ENCODE peak calls at places on chromosome 5, in six cellular contexts. R is heart left ventricle, A is NB4, L is sigmoid colon, K is adrenal gland, W is H54. O is an unnamed sample.
A peak's percentile ranks its signal among the peaks of the same experiment; 100 is the strongest.

GRCh38 chr5:111722016-111722591 is 34.9 kb downstream of the NREP start:
- DNase-seq in R (no peak), A (no peak), L (no peak), K (no peak), W (no peak), O (no peak)

GRCh38 chr5:97764700-97765099 is 581.7 kb upstream of the RIOK2 start:
- DNase-seq in R (no peak), A (peak; percentile 18), L (no peak), K (no peak), W (peak; percentile 7), O (no peak)

GRCh38 chr5:149313151-149313841 is 32.0 kb upstream of the GRPEL2 start:
- DNase-seq in R (no peak), A (no peak), L (no peak), K (no peak), W (no peak), O (no peak)

GRCh38 chr5:143440448-143441102 is 37.1 kb upstream of the NR3C1 start:
- DNase-seq in R (no peak), A (no peak), L (no peak), K (no peak), W (no peak), O (no peak)

GRCh38 chr5:179187229-179187678 is 127.1 kb downstream of the ZNF354C start:
- DNase-seq in R (no peak), A (peak; percentile 24), L (no peak), K (no peak), W (no peak), O (no peak)

GRCh38 chr5:65967288-65968066 is 41.1 kb downstream of the ERBIN start:
- DNase-seq in R (no peak), A (no peak), L (no peak), K (no peak), W (no peak), O (peak; percentile 94)

GRCh38 chr5:94175912-94176311 is 434.5 kb upstream of the POU5F2 start:
- DNase-seq in R (no peak), A (no peak), L (no peak), K (no peak), W (no peak), O (no peak)

GRCh38 chr5:82115858-82116257 is 144.0 kb downstream of the ATG10 start:
- DNase-seq in R (no peak), A (no peak), L (no peak), K (no peak), W (no peak), O (no peak)

GRCh38 chr5:6504677-6505414 is 56.2 kb downstream of the UBE2QL1 start:
- DNase-seq in R (no peak), A (peak; percentile 20), L (no peak), K (no peak), W (no peak), O (no peak)

GRCh38 chr5:10581867-10582511 is 18.1 kb downstream of the ANKRD33B start:
- DNase-seq in R (no peak), A (no peak), L (no peak), K (no peak), W (no peak), O (no peak)

GRCh38 chr5:11251242-11251641 is 490.2 kb upstream of the DAP start:
- DNase-seq in R (no peak), A (no peak), L (no peak), K (no peak), W (no peak), O (no peak)

GRCh38 chr5:125293223-125293622 is 546.8 kb upstream of the ZNF608 start:
- DNase-seq in R (no peak), A (no peak), L (no peak), K (no peak), W (no peak), O (no peak)

GRCh38 chr5:145824040-145824439 is 11.1 kb downstream of the PRELID2 start:
- DNase-seq in R (no peak), A (no peak), L (no peak), K (no peak), W (no peak), O (no peak)

GRCh38 chr5:120624021-120624563 is 160.0 kb downstream of the PRR16 start:
- DNase-seq in R (no peak), A (no peak), L (no peak), K (no peak), W (no peak), O (no peak)

GRCh38 chr5:539469-540214 is 15.4 kb upstream of the SLC9A3 start:
- DNase-seq in R (peak; percentile 52), A (no peak), L (peak; percentile 20), K (no peak), W (no peak), O (no peak)

GRCh38 chr5:9644630-9645029 is 14.5 kb upstream of the TAS2R1 start:
- DNase-seq in R (no peak), A (no peak), L (no peak), K (no peak), W (no peak), O (no peak)

GRCh38 chr5:131221888-131222287 is 42.0 kb upstream of the CDC42SE2 start:
- DNase-seq in R (no peak), A (peak; percentile 45), L (no peak), K (no peak), W (peak; percentile 6), O (no peak)

GRCh38 chr5:178277346-178277745 is 44.7 kb upstream of the PHYKPL start:
- DNase-seq in R (peak; percentile 15), A (no peak), L (no peak), K (no peak), W (no peak), O (no peak)

GRCh38 chr5:38455797-38456330 is 100.6 kb downstream of the LIFR start:
- DNase-seq in R (no peak), A (no peak), L (no peak), K (no peak), W (no peak), O (no peak)

GRCh38 chr5:84088996-84089395 is 295.7 kb downstream of the EDIL3 start:
- DNase-seq in R (no peak), A (peak; percentile 37), L (no peak), K (no peak), W (peak; percentile 5), O (peak; percentile 12)

GRCh38 chr5:87122171-87122977 is 145.3 kb upstream of the RASA1 start:
- DNase-seq in R (no peak), A (no peak), L (no peak), K (no peak), W (no peak), O (no peak)
- TF ChIP-seq POLR2A in R (no peak), A (no peak), L (no peak), K (no peak), W (no peak), O (no peak)

GRCh38 chr5:127355342-127355741 is 64.7 kb downstream of the MEGF10 start:
- DNase-seq in R (no peak), A (no peak), L (no peak), K (no peak), W (no peak), O (no peak)
- TF ChIP-seq POLR2A in R (no peak), A (no peak), L (no peak), K (no peak), W (no peak), O (no peak)

GRCh38 chr5:62412549-62413329 is at the start of gene IPO11:
- DNase-seq in R (peak; percentile 99), A (peak; percentile 98), L (peak; percentile 99), K (peak; percentile 99), W (peak; percentile 86), O (peak; percentile 99)
- TF ChIP-seq POLR2A in R (peak; percentile 4), A (peak; percentile 66), L (peak; percentile 43), K (peak; percentile 62), W (peak; percentile 73), O (peak; percentile 81)

DNA sequence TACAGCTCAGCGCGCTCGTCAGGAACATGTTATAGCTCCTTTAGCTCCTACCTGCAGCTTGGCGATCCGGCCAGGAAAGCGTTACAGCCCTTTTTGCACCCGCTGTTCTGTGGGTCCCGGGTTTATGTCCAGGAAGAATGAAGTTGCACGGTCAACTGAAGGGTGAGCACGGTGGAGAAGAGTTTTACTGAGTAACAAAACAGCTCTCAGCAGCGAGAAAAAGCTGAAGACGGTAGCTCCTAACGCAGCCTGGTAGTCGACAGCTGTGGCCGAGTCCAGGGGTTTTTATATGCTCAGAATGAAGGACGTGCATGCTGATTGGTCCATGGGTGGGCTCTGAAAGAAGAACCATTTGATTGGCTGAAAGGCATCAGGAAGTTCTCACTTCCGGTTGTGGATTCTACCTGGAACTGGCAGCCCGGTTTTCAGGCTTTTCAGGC is 1830.1 kb upstream of the NUDT12 start:
- DNase-seq in R (no peak), A (no peak), L (no peak), K (no peak), W (no peak), O (no peak)
- TF ChIP-seq POLR2A in R (no peak), A (no peak), L (no peak), K (no peak), W (no peak), O (no peak)

DNA sequence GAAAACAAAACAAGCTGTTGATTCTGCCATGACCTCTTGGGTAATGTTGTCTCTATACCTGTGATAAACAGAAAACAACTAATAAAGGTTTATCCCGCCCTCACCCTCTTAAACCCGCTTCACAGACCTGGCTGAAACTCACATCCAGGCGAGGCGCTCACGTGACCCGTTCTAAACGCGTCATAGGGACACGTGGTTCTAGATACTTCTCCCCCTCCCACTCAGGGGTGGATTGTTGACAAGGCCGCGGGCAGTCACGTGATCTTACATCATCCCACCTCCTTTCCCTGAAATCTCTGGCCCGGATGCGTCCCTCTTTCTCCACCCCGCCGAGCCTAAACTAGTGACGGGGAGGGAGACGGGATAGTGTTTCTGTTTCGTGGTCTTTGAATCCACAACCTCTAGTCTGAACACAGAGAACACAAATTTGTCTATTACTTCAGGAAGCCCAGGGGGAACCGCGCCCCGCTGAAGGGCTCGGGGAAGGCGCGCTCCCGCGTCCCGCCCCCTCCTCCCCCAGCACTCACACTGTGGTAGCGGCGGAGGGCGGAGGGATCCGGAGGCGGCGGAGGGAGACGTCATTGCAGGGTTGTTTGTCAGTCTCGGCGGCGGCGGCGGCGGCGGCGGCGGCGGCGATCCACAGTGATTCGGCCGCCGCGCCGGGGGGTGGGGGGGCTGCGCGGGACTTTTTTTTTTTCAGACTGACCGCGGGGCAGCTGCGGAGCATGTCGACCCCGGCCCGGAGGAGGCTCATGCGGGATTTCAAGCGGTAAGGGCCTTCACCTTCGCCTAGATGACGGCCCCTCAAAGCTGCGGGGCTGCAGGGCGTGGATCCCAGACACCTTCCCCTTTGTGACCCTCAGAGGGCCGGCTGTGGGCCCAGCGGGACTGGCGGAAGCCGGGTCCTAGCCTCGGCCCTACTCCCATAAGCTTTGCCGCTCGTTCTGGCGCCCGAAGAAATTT is at the start of gene UBE2B:
- DNase-seq in R (peak; percentile 97), A (peak; percentile 99), L (peak; percentile 100), K (peak; percentile 99), W (peak; percentile 86), O (peak; percentile 100)
- TF ChIP-seq POLR2A in R (no peak), A (peak; percentile 68), L (peak; percentile 49), K (peak; percentile 81), W (peak; percentile 45), O (peak; percentile 94)

GRCh38 chr5:151026674-151027073 is 6.3 kb downstream of the GPX3 start:
- DNase-seq in R (peak; percentile 63), A (no peak), L (peak; percentile 82), K (no peak), W (no peak), O (no peak)

GRCh38 chr5:151026088-151026487 is 5.7 kb downstream of the GPX3 start:
- DNase-seq in R (no peak), A (no peak), L (no peak), K (no peak), W (no peak), O (no peak)

GRCh38 chr5:151023651-151024050 is 3.3 kb downstream of the GPX3 start:
- DNase-seq in R (peak; percentile 80), A (no peak), L (peak; percentile 79), K (peak; percentile 60), W (no peak), O (no peak)

GRCh38 chr5:151024440-151024839 is 4.0 kb downstream of the GPX3 start:
- DNase-seq in R (no peak), A (no peak), L (no peak), K (no peak), W (no peak), O (no peak)

GRCh38 chr5:151024894-151025606 is 4.7 kb downstream of the GPX3 start:
- DNase-seq in R (no peak), A (no peak), L (no peak), K (no peak), W (no peak), O (no peak)
- TF ChIP-seq POLR2A in R (no peak), A (no peak), L (no peak), K (no peak), W (no peak), O (no peak)

O was measured in erythroblast.